ENCODE peak calls at places on chromosomes 7 and 10, in eight cellular contexts. One of them, this sample, is unnamed.

GRCh38 chr7:156984209-156984891 is 26.1 kb downstream of the MNX1 start:
- DNase-seq in tibial artery: peak
- DNase-seq in chondrocyte: no peak
- DNase-seq in pancreas: no peak
- DNase-seq in MM.1S: no peak
- DNase-seq in hepatocyte: no peak
- DNase-seq in endothelial cell: no peak
- DNase-seq in Panc1: no peak
- DNase-seq in this sample: no peak

GRCh38 chr10:95475827-95476481 is 85.2 kb downstream of the SORBS1 start:
- DNase-seq in Panc1: no peak
- DNase-seq in endothelial cell: no peak
- DNase-seq in hepatocyte: peak
- DNase-seq in tibial artery: no peak
- DNase-seq in MM.1S: no peak
- DNase-seq in chondrocyte: no peak
- DNase-seq in pancreas: peak
- DNase-seq in this sample: no peak

GRCh38 chr7:12028508-12028907 is 182.6 kb upstream of the TMEM106B start:
- DNase-seq in pancreas: no peak
- DNase-seq in hepatocyte: no peak
- DNase-seq in MM.1S: no peak
- DNase-seq in endothelial cell: no peak
- DNase-seq in chondrocyte: no peak
- DNase-seq in tibial artery: no peak
- DNase-seq in Panc1: no peak
- DNase-seq in this sample: no peak

GRCh38 chr10:6530211-6530840 is 49.8 kb downstream of the PRKCQ start:
- DNase-seq in pancreas: no peak
- DNase-seq in MM.1S: no peak
- DNase-seq in chondrocyte: no peak
- DNase-seq in tibial artery: no peak
- DNase-seq in endothelial cell: no peak
- DNase-seq in hepatocyte: no peak
- DNase-seq in Panc1: no peak
- DNase-seq in this sample: no peak

GRCh38 chr7:123472327-123472726 is 62.1 kb downstream of the IQUB start:
- DNase-seq in pancreas: no peak
- DNase-seq in MM.1S: no peak
- DNase-seq in endothelial cell: no peak
- DNase-seq in hepatocyte: no peak
- DNase-seq in Panc1: no peak
- DNase-seq in tibial artery: no peak
- DNase-seq in chondrocyte: no peak
- DNase-seq in this sample: no peak

GRCh38 chr10:13775786-13776780 is 189.3 kb downstream of the PRPF18 start:
- DNase-seq in pancreas: no peak
- DNase-seq in hepatocyte: no peak
- DNase-seq in tibial artery: no peak
- DNase-seq in chondrocyte: no peak
- DNase-seq in MM.1S: no peak
- DNase-seq in endothelial cell: no peak
- DNase-seq in Panc1: no peak
- DNase-seq in this sample: no peak

GRCh38 chr10:102642553-102643345 is 1.5 kb upstream of the TRIM8 start:
- DNase-seq in tibial artery: peak
- DNase-seq in endothelial cell: peak
- DNase-seq in hepatocyte: peak
- DNase-seq in MM.1S: peak
- DNase-seq in chondrocyte: peak
- DNase-seq in Panc1: no peak
- DNase-seq in pancreas: peak
- DNase-seq in this sample: no peak

GRCh38 chr10:69315100-69315542 is 36.8 kb downstream of the HK1 start:
- DNase-seq in hepatocyte: peak
- DNase-seq in Panc1: no peak
- DNase-seq in pancreas: no peak
- DNase-seq in tibial artery: no peak
- DNase-seq in MM.1S: no peak
- DNase-seq in endothelial cell: no peak
- DNase-seq in chondrocyte: no peak
- DNase-seq in this sample: no peak

GRCh38 chr7:24756989-24757798 is at the start of gene GSDME:
- DNase-seq in pancreas: peak
- DNase-seq in MM.1S: peak
- DNase-seq in Panc1: no peak
- DNase-seq in tibial artery: peak
- DNase-seq in endothelial cell: peak
- DNase-seq in chondrocyte: no peak
- DNase-seq in hepatocyte: peak
- DNase-seq in this sample: peak

GRCh38 chr10:112092529-112092928 is 91.0 kb downstream of the GPAM start:
- DNase-seq in Panc1: no peak
- DNase-seq in endothelial cell: no peak
- DNase-seq in chondrocyte: no peak
- DNase-seq in tibial artery: no peak
- DNase-seq in MM.1S: no peak
- DNase-seq in pancreas: no peak
- DNase-seq in hepatocyte: no peak
- DNase-seq in this sample: no peak

GRCh38 chr7:129665013-129665401 is 53.5 kb downstream of the NRF1 start:
- DNase-seq in pancreas: peak
- DNase-seq in endothelial cell: no peak
- DNase-seq in Panc1: peak
- DNase-seq in chondrocyte: no peak
- DNase-seq in tibial artery: no peak
- DNase-seq in hepatocyte: peak
- DNase-seq in MM.1S: no peak
- DNase-seq in this sample: no peak

GRCh38 chr10:117569610-117570395 is 27.3 kb downstream of the EMX2 start:
- DNase-seq in hepatocyte: no peak
- DNase-seq in tibial artery: no peak
- DNase-seq in MM.1S: no peak
- DNase-seq in endothelial cell: no peak
- DNase-seq in chondrocyte: no peak
- DNase-seq in pancreas: no peak
- DNase-seq in Panc1: no peak
- DNase-seq in this sample: no peak

GRCh38 chr10:94680544-94680943 is 3.0 kb upstream of the CYP2C18 start:
- DNase-seq in hepatocyte: peak
- DNase-seq in chondrocyte: no peak
- DNase-seq in MM.1S: no peak
- DNase-seq in Panc1: no peak
- DNase-seq in tibial artery: no peak
- DNase-seq in pancreas: no peak
- DNase-seq in endothelial cell: no peak
- DNase-seq in this sample: no peak

GRCh38 chr10:22426653-22427052 is 81.4 kb downstream of the SPAG6 start:
- DNase-seq in chondrocyte: no peak
- DNase-seq in MM.1S: no peak
- DNase-seq in Panc1: no peak
- DNase-seq in endothelial cell: no peak
- DNase-seq in tibial artery: no peak
- DNase-seq in pancreas: no peak
- DNase-seq in hepatocyte: no peak
- DNase-seq in this sample: no peak

GRCh38 chr7:2844153-2845077 is at the start of gene GNA12:
- DNase-seq in MM.1S: peak
- DNase-seq in endothelial cell: peak
- DNase-seq in pancreas: peak
- DNase-seq in hepatocyte: peak
- DNase-seq in Panc1: peak
- DNase-seq in tibial artery: peak
- DNase-seq in chondrocyte: peak
- DNase-seq in this sample: peak

GRCh38 chr7:2841907-2842306 is 2.2 kb downstream of the GNA12 start:
- DNase-seq in Panc1: no peak
- DNase-seq in pancreas: no peak
- DNase-seq in chondrocyte: no peak
- DNase-seq in tibial artery: no peak
- DNase-seq in endothelial cell: no peak
- DNase-seq in hepatocyte: no peak
- DNase-seq in MM.1S: no peak
- DNase-seq in this sample: no peak

GRCh38 chr7:2845193-2845592 is 1.1 kb upstream of the GNA12 start:
- DNase-seq in hepatocyte: no peak
- DNase-seq in pancreas: no peak
- DNase-seq in endothelial cell: no peak
- DNase-seq in MM.1S: no peak
- DNase-seq in tibial artery: no peak
- DNase-seq in Panc1: no peak
- DNase-seq in chondrocyte: no peak
- DNase-seq in this sample: no peak

GRCh38 chr7:2843191-2843685 is 870 bp downstream of the GNA12 start:
- DNase-seq in hepatocyte: no peak
- DNase-seq in pancreas: peak
- DNase-seq in endothelial cell: no peak
- DNase-seq in tibial artery: no peak
- DNase-seq in Panc1: no peak
- DNase-seq in MM.1S: no peak
- DNase-seq in chondrocyte: no peak
- DNase-seq in this sample: no peak

DNA sequence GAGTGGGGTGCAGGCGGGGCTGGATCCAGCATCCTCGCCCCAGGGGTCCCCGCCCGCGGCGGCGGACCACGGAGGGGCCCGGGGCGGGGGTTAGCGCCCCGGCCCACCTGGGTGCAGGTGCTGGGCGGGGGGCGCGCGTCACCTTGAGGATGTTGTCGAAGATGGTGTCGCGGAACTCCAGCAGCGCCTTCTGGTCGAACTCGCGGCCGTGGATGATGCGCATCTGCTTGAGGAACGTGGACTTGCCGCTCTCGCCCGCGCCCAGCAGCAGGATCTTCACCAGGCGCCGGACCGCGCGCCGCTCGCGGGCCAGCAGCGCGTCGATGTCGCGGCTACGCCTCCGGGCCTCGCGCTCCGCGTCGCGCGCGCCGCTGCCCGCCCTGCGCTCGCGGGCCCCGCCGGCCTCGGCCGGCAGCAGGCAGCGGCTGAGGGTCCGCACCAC is 376 bp downstream of the GNA12 start:
- DNase-seq in hepatocyte: peak
- DNase-seq in endothelial cell: peak
- DNase-seq in pancreas: peak
- DNase-seq in Panc1: no peak
- DNase-seq in MM.1S: peak
- DNase-seq in tibial artery: peak
- DNase-seq in chondrocyte: no peak
- DNase-seq in this sample: no peak
- TF ChIP-seq CTCF in hepatocyte: no peak
- TF ChIP-seq CTCF in endothelial cell: no peak
- TF ChIP-seq CTCF in pancreas: no peak
- TF ChIP-seq CTCF in Panc1: no peak
- TF ChIP-seq CTCF in MM.1S: no peak
- TF ChIP-seq CTCF in tibial artery: no peak
- TF ChIP-seq CTCF in chondrocyte: no peak
- TF ChIP-seq CTCF in this sample: no peak

DNA sequence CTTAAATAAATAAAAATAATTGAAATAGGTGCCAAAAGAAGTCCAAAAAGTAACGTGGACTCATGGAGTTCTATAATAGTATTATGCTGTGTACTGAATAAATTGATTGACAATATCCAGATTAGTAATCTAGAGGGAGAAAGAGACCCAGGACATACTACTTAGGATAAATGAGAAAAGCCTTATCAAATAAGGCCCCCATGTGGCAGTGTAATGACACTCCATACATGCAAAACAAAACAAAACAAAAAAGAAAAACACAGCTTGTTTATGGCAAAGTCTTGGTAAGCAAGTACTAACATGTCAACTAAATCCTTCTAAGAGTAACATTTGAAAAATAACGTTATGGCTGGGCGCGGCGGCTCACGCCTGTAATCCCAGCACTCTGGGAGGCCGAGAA is 3.6 kb upstream of the RUNDC3B start:
- DNase-seq in hepatocyte: no peak
- DNase-seq in MM.1S: no peak
- DNase-seq in endothelial cell: no peak
- DNase-seq in tibial artery: no peak
- DNase-seq in pancreas: no peak
- DNase-seq in chondrocyte: no peak
- DNase-seq in Panc1: no peak
- DNase-seq in this sample: no peak
- TF ChIP-seq CTCF in hepatocyte: no peak
- TF ChIP-seq CTCF in MM.1S: peak
- TF ChIP-seq CTCF in endothelial cell: no peak
- TF ChIP-seq CTCF in tibial artery: no peak
- TF ChIP-seq CTCF in pancreas: no peak
- TF ChIP-seq CTCF in chondrocyte: no peak
- TF ChIP-seq CTCF in Panc1: no peak
- TF ChIP-seq CTCF in this sample: peak

DNA sequence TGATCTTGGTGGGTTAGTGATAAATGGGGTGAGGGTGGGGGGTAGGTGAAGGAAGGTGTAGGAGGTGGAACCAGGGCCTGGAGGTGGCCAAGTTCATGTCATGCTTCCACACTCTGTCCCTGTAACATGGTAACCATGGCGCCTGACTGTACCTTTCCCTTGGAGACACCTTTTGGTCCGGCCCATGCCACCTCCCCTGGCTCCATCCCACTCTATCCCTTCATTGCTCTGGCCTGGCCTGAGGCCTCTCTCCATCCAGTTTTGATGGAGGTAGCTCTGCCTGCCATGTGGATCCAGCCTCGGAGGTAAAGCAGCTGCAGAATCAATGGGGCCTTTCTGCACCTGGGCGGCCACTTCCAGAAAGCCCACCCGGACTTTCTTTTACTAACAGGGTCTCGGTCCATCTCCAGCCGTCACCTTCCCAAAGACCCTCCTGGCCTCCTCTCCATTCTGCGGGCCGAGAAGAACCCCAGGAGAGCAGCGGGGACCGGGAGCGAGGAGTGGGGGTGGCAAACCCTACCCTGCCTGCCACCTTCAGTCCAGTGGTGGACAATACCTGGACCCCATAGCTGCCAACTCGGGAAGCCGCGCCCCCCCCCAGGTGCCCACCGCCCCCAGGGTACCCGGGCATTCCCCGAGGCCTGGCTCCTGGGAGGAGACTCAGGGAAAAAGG is 504 bp upstream of the TRRAP start:
- DNase-seq in MM.1S: no peak
- DNase-seq in Panc1: no peak
- DNase-seq in chondrocyte: no peak
- DNase-seq in tibial artery: no peak
- DNase-seq in pancreas: no peak
- DNase-seq in endothelial cell: no peak
- DNase-seq in hepatocyte: no peak
- DNase-seq in this sample: no peak
- TF ChIP-seq CTCF in MM.1S: no peak
- TF ChIP-seq CTCF in Panc1: no peak
- TF ChIP-seq CTCF in chondrocyte: no peak
- TF ChIP-seq CTCF in tibial artery: no peak
- TF ChIP-seq CTCF in pancreas: no peak
- TF ChIP-seq CTCF in endothelial cell: no peak
- TF ChIP-seq CTCF in hepatocyte: no peak
- TF ChIP-seq CTCF in this sample: no peak

DNA sequence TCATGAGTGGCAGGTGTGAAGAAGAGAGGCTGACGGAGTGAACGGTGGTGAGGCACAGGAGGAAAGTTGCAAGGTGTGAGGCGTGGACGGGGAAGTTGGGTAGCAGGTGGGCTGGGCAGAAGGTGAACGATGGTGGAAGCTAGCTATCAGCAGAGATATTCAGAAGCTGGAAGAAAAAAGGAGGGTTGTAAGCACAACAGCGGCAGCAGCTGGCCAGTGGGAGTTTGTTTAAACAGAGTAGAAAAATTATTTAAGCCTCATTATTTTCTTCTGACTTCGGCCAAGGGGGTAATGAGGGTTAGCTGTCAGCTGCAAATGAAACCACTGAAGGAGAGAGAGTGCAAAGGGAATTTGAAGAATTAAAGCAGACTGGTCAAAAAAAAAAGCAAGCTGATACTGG is 62.1 kb upstream of the PRKAR2B start:
- DNase-seq in hepatocyte: no peak
- DNase-seq in endothelial cell: no peak
- DNase-seq in MM.1S: no peak
- DNase-seq in Panc1: no peak
- DNase-seq in tibial artery: no peak
- DNase-seq in pancreas: no peak
- DNase-seq in chondrocyte: no peak
- DNase-seq in this sample: no peak
- TF ChIP-seq CTCF in hepatocyte: no peak
- TF ChIP-seq CTCF in endothelial cell: no peak
- TF ChIP-seq CTCF in MM.1S: no peak
- TF ChIP-seq CTCF in Panc1: no peak
- TF ChIP-seq CTCF in tibial artery: no peak
- TF ChIP-seq CTCF in pancreas: no peak
- TF ChIP-seq CTCF in chondrocyte: no peak
- TF ChIP-seq CTCF in this sample: no peak